ENCODE peak calls at places on chromosomes 3 and 15, in six cellular contexts. N is iris pigment epithelial cell; S is nephron progenitor cell; Q is T-helper 2 cell; T is hypothalamus; E is activated CD4-positive, alpha-beta T cell treated with anti-CD3 and anti-CD28 coated beads, Interleukin-2, amount 50 U/mL, for 1 hour. R is an unnamed sample.

GRCh38 chr15:41263891-41264351 is 32.9 kb downstream of the CHP1 start:
- DNase-seq in E (no peak), Q (no peak), T (no peak), S (no peak), N (peak), R (no peak)

GRCh38 chr3:52281980-52282801 is 3.7 kb upstream of the WDR82 start:
- DNase-seq in T (no peak), N (no peak), S (no peak), Q (peak), E (peak), R (no peak)

GRCh38 chr3:159818997-159819500 is 169.6 kb upstream of the IL12A start:
- DNase-seq in S (no peak), N (no peak), T (no peak), Q (no peak), E (no peak), R (no peak)

GRCh38 chr3:105747056-105747455 is 121.8 kb downstream of the CBLB start:
- DNase-seq in Q (peak), S (no peak), T (no peak), N (peak), E (no peak), R (no peak)

GRCh38 chr15:69398541-69398940 is 15.6 kb upstream of the KIF23 start:
- DNase-seq in N (peak), Q (no peak), S (no peak), T (no peak), E (no peak), R (no peak)

GRCh38 chr3:45127130-45127822 is 18.9 kb downstream of the CDCP1 start:
- DNase-seq in Q (no peak), S (no peak), N (no peak), T (no peak), E (no peak), R (no peak)

GRCh38 chr15:67458449-67458848 is 62.5 kb upstream of the C15orf61 start:
- DNase-seq in E (no peak), N (no peak), T (no peak), Q (no peak), S (no peak), R (no peak)

GRCh38 chr15:74276560-74276959 is 40.4 kb downstream of the CCDC33 start:
- DNase-seq in Q (no peak), N (no peak), E (no peak), T (no peak), S (no peak), R (no peak)

GRCh38 chr3:160707187-160707789 is 30.3 kb downstream of the ARL14 start:
- DNase-seq in S (peak), T (no peak), E (peak), N (peak), Q (peak), R (no peak)

GRCh38 chr15:64858136-64858535 is 16.4 kb downstream of the PLEKHO2 start:
- DNase-seq in Q (no peak), E (no peak), N (no peak), T (no peak), S (no peak), R (no peak)